ENCODE peak calls at places on chromosomes 16 and 17, in ten cellular contexts. L is AG09319, H is adrenal gland, X is endothelial cell, S is coronary artery, O is AG10803, K is HL-60, P is tibial nerve, B is choroid plexus epithelial cell, N is cardiac muscle cell. D is an unnamed sample.

GRCh38 chr16:10663744-10664143 is 31.0 kb downstream of the TEKT5 start:
- DNase-seq in L (no peak), H (no peak), X (no peak), S (no peak), O (no peak), K (no peak), P (no peak), B (no peak), N (no peak), D (no peak)

GRCh38 chr16:87252269-87252970 is 64.8 kb downstream of the C16orf95 start:
- DNase-seq in L (no peak), H (no peak), X (no peak), S (no peak), O (peak), K (no peak), P (no peak), B (no peak), N (no peak), D (no peak)

GRCh38 chr17:5241861-5242671 is 7.4 kb upstream of the SCIMP start:
- DNase-seq in L (no peak), H (no peak), X (no peak), S (no peak), O (no peak), K (no peak), P (no peak), B (no peak), N (no peak), D (no peak)

GRCh38 chr17:16407911-16408588 is 7.3 kb upstream of the TRPV2 start:
- DNase-seq in L (no peak), H (peak), X (no peak), S (no peak), O (peak), K (no peak), P (peak), B (peak), N (peak), D (no peak)

GRCh38 chr16:23976091-23977001 is 140.6 kb downstream of the PRKCB start:
- DNase-seq in L (no peak), H (no peak), X (no peak), S (peak), O (no peak), K (no peak), P (no peak), B (no peak), N (no peak), D (peak)

GRCh38 chr17:80552523-80552922 is 7.9 kb downstream of the RPTOR start:
- DNase-seq in L (no peak), H (no peak), X (no peak), S (no peak), O (no peak), K (no peak), P (no peak), B (no peak), N (no peak), D (no peak)

GRCh38 chr16:55622930-55623561 is 32.7 kb upstream of the SLC6A2 start:
- DNase-seq in L (no peak), H (peak), X (peak), S (no peak), O (no peak), K (no peak), P (no peak), B (no peak), N (peak), D (no peak)

GRCh38 chr17:52383493-52384100 is 225.1 kb upstream of the CA10 start:
- DNase-seq in L (no peak), H (peak), X (peak), S (no peak), O (no peak), K (peak), P (peak), B (peak), N (peak), D (peak)

GRCh38 chr17:28041844-28042656 is 427 bp upstream of the NLK start:
- DNase-seq in L (no peak), H (no peak), X (no peak), S (no peak), O (peak), K (peak), P (no peak), B (no peak), N (no peak), D (no peak)

GRCh38 chr17:64964796-64965195 is 45.5 kb upstream of the LRRC37A3 start:
- DNase-seq in L (no peak), H (no peak), X (no peak), S (no peak), O (no peak), K (no peak), P (no peak), B (no peak), N (no peak), D (no peak)

GRCh38 chr17:12745481-12745880 is 43.8 kb upstream of the ARHGAP44 start:
- DNase-seq in L (no peak), H (no peak), X (no peak), S (no peak), O (no peak), K (no peak), P (no peak), B (no peak), N (no peak), D (no peak)

GRCh38 chr17:75338335-75338734 is 49.1 kb upstream of the SLC25A19 start:
- DNase-seq in L (no peak), H (no peak), X (no peak), S (no peak), O (peak), K (peak), P (no peak), B (no peak), N (no peak), D (peak)

GRCh38 chr16:68257251-68257905 is 6.9 kb upstream of the SLC7A6 start:
- DNase-seq in L (no peak), H (no peak), X (no peak), S (no peak), O (peak), K (peak), P (no peak), B (no peak), N (no peak), D (peak)

GRCh38 chr17:67606471-67606870 is 111.3 kb upstream of the NOL11 start:
- DNase-seq in L (no peak), H (peak), X (no peak), S (no peak), O (no peak), K (no peak), P (peak), B (peak), N (no peak), D (no peak)

GRCh38 chr17:80889897-80890550 is 101.6 kb upstream of the CHMP6 start:
- DNase-seq in L (no peak), H (no peak), X (no peak), S (no peak), O (no peak), K (no peak), P (no peak), B (no peak), N (no peak), D (no peak)

GRCh38 chr16:71878911-71879310 is 5.1 kb downstream of the ZNF821 start:
- DNase-seq in L (no peak), H (no peak), X (no peak), S (no peak), O (no peak), K (no peak), P (no peak), B (no peak), N (no peak), D (no peak)

GRCh38 chr16:48905632-48906031 is 295.7 kb upstream of the N4BP1 start:
- DNase-seq in L (no peak), H (no peak), X (no peak), S (peak), O (no peak), K (no peak), P (no peak), B (no peak), N (no peak), D (no peak)

GRCh38 chr16:79403534-79403933 is 197.0 kb downstream of the MAF start:
- DNase-seq in L (no peak), H (no peak), X (no peak), S (no peak), O (no peak), K (no peak), P (no peak), B (no peak), N (no peak), D (no peak)

GRCh38 chr16:49468611-49469322 is 95.2 kb downstream of the C16orf78 start:
- DNase-seq in L (no peak), H (peak), X (no peak), S (peak), O (no peak), K (no peak), P (no peak), B (no peak), N (no peak), D (peak)

GRCh38 chr16:82653550-82654511 is 27.1 kb downstream of the CDH13 start:
- DNase-seq in L (peak), H (no peak), X (no peak), S (no peak), O (peak), K (no peak), P (no peak), B (peak), N (peak), D (peak)

GRCh38 chr17:688100-688989 is 26.3 kb downstream of the VPS53 start:
- DNase-seq in L (no peak), H (no peak), X (peak), S (no peak), O (peak), K (peak), P (peak), B (peak), N (no peak), D (no peak)

GRCh38 chr17:7634384-7634783 is 4.4 kb downstream of the SHBG start:
- DNase-seq in L (no peak), H (peak), X (peak), S (no peak), O (no peak), K (no peak), P (peak), B (peak), N (peak), D (peak)

GRCh38 chr16:68084504-68085258 is 489 bp upstream of the NFATC3 start:
- DNase-seq in L (no peak), H (peak), X (peak), S (peak), O (peak), K (peak), P (peak), B (peak), N (peak), D (peak)

GRCh38 chr16:7124242-7124641 is 208.4 kb upstream of the RBFOX1 start:
- DNase-seq in L (no peak), H (no peak), X (no peak), S (no peak), O (no peak), K (no peak), P (no peak), B (no peak), N (no peak), D (no peak)

GRCh38 chr16:51134269-51134812 is 16.7 kb downstream of the SALL1 start:
- DNase-seq in L (no peak), H (no peak), X (peak), S (no peak), O (no peak), K (no peak), P (no peak), B (no peak), N (peak), D (no peak)

GRCh38 chr17:69654981-69655581 is 240.6 kb downstream of the MAP2K6 start:
- DNase-seq in L (peak), H (no peak), X (no peak), S (no peak), O (peak), K (no peak), P (no peak), B (peak), N (no peak), D (no peak)

GRCh38 chr17:56679148-56679766 is 85.8 kb downstream of the NOG start:
- DNase-seq in L (no peak), H (no peak), X (peak), S (no peak), O (peak), K (peak), P (peak), B (peak), N (peak), D (peak)

GRCh38 chr17:1180958-1181768 is 1.4 kb upstream of the ABR start:
- DNase-seq in L (no peak), H (no peak), X (no peak), S (no peak), O (no peak), K (no peak), P (no peak), B (no peak), N (peak), D (no peak)

GRCh38 chr16:4098496-4098895 is 17.7 kb downstream of the ADCY9 start:
- DNase-seq in L (no peak), H (no peak), X (no peak), S (peak), O (no peak), K (no peak), P (no peak), B (peak), N (no peak), D (no peak)

GRCh38 chr16:23207485-23207884 is 24.9 kb downstream of the SCNN1G start:
- DNase-seq in L (no peak), H (no peak), X (no peak), S (no peak), O (no peak), K (no peak), P (no peak), B (no peak), N (no peak), D (no peak)

GRCh38 chr16:48117217-48118105 is 38.3 kb downstream of the ABCC12 start:
- DNase-seq in L (no peak), H (peak), X (peak), S (no peak), O (no peak), K (peak), P (peak), B (peak), N (peak), D (peak)

GRCh38 chr17:71383111-71383510 is 737.7 kb upstream of the SOX9 start:
- DNase-seq in L (no peak), H (no peak), X (no peak), S (no peak), O (peak), K (no peak), P (no peak), B (no peak), N (no peak), D (no peak)

GRCh38 chr17:48995332-48995870 is 1.8 kb upstream of the IGF2BP1 start:
- DNase-seq in L (no peak), H (no peak), X (peak), S (peak), O (no peak), K (no peak), P (no peak), B (no peak), N (peak), D (no peak)

GRCh38 chr17:45722161-45722560 is 62.0 kb upstream of the CRHR1 start:
- DNase-seq in L (no peak), H (no peak), X (peak), S (no peak), O (no peak), K (no peak), P (no peak), B (peak), N (peak), D (no peak)

GRCh38 chr17:50311483-50311882 is 34.4 kb upstream of the XYLT2 start:
- DNase-seq in L (no peak), H (no peak), X (no peak), S (no peak), O (no peak), K (no peak), P (no peak), B (no peak), N (no peak), D (no peak)

GRCh38 chr17:29674270-29674669 is 51.6 kb upstream of the CORO6 start:
- DNase-seq in L (no peak), H (no peak), X (no peak), S (no peak), O (no peak), K (peak), P (no peak), B (no peak), N (no peak), D (peak)

GRCh38 chr17:70230883-70231282 is 61.6 kb downstream of the KCNJ2 start:
- DNase-seq in L (no peak), H (no peak), X (no peak), S (no peak), O (no peak), K (no peak), P (no peak), B (peak), N (no peak), D (no peak)

GRCh38 chr16:53123753-53124152 is 69.0 kb downstream of the CHD9 start:
- DNase-seq in L (no peak), H (no peak), X (no peak), S (no peak), O (peak), K (no peak), P (no peak), B (peak), N (no peak), D (no peak)

GRCh38 chr16:68360971-68361370 is 50.2 kb downstream of the PRMT7 start:
- DNase-seq in L (no peak), H (no peak), X (no peak), S (no peak), O (no peak), K (no peak), P (no peak), B (no peak), N (no peak), D (peak)

GRCh38 chr17:65953316-65954147 is 238.4 kb downstream of the CEP112 start:
- DNase-seq in L (no peak), H (no peak), X (no peak), S (no peak), O (no peak), K (no peak), P (no peak), B (peak), N (peak), D (no peak)

DNA sequence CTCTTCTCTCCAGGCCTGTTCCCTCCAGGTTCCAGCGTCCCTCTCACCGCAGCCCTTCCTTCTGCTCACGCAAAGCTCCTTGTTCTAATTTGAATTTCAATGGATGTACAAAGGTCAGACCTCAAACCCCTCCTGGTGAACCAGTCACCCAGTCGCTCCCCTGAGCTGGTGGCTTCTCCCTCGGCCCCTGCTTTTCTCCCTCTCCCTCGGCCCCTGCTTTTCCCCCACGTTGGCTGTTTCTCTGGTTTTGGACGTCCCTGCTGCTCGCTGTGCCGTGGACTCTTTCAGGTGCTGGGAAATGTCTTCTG is 8.6 kb upstream of the MSLN start:
- DNase-seq in L (no peak), H (no peak), X (no peak), S (no peak), O (no peak), K (no peak), P (no peak), B (no peak), N (no peak), D (no peak)
- TF ChIP-seq CTCF in L (no peak), H (no peak), X (no peak), S (no peak), O (no peak), K (no peak), P (no peak), B (no peak), N (no peak), D (no peak)

GRCh38 chr16:85452364-85453178 is 160.6 kb upstream of the GSE1 start:
- DNase-seq in L (no peak), H (no peak), X (no peak), S (no peak), O (no peak), K (no peak), P (no peak), B (no peak), N (no peak), D (no peak)
- TF ChIP-seq CTCF in L (no peak), H (no peak), X (no peak), S (no peak), O (no peak), K (no peak), P (no peak), B (no peak), N (no peak), D (peak)

GRCh38 chr17:77375108-77375507 is 234.3 kb downstream of the SEC14L1 start:
- DNase-seq in L (no peak), H (no peak), X (no peak), S (no peak), O (no peak), K (no peak), P (no peak), B (no peak), N (no peak), D (no peak)

GRCh38 chr17:77373298-77374169 is 232.8 kb downstream of the SEC14L1 start:
- DNase-seq in L (no peak), H (peak), X (peak), S (no peak), O (no peak), K (no peak), P (peak), B (peak), N (no peak), D (peak)

GRCh38 chr17:77372444-77373297 is 231.9 kb downstream of the SEC14L1 start:
- DNase-seq in L (peak), H (peak), X (peak), S (peak), O (peak), K (peak), P (peak), B (peak), N (peak), D (peak)

GRCh38 chr17:77375526-77375916 is 234.8 kb downstream of the SEC14L1 start:
- DNase-seq in L (no peak), H (no peak), X (no peak), S (no peak), O (no peak), K (no peak), P (no peak), B (no peak), N (no peak), D (no peak)

GRCh38 chr17:77374170-77374936 is 233.6 kb downstream of the SEC14L1 start:
- DNase-seq in L (peak), H (peak), X (peak), S (peak), O (peak), K (no peak), P (peak), B (peak), N (peak), D (peak)
- TF ChIP-seq CTCF in L (peak), H (peak), X (no peak), S (no peak), O (peak), K (no peak), P (no peak), B (peak), N (peak), D (peak)

DNA sequence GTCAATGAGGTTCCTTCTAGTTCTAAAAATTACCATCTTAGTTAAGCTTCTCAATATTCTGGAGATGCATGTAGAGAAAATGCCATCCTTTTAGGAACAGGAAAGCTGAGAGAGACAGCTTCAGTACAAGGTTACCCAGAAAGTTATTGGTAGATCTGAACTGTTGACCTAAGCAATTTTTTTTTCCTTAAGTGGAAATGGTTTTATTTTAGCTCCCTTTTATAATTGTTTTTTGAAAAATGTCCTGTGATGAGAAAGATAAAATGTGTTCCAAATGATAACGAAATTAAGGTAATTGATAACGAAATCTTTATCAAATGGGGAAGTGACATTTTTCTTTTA is 8.2 kb downstream of the PSMD7 start:
- DNase-seq in L (no peak), H (no peak), X (no peak), S (no peak), O (no peak), K (no peak), P (no peak), B (no peak), N (no peak), D (no peak)
- TF ChIP-seq CTCF in L (no peak), H (no peak), X (no peak), S (no peak), O (no peak), K (no peak), P (no peak), B (no peak), N (no peak), D (no peak)

DNA sequence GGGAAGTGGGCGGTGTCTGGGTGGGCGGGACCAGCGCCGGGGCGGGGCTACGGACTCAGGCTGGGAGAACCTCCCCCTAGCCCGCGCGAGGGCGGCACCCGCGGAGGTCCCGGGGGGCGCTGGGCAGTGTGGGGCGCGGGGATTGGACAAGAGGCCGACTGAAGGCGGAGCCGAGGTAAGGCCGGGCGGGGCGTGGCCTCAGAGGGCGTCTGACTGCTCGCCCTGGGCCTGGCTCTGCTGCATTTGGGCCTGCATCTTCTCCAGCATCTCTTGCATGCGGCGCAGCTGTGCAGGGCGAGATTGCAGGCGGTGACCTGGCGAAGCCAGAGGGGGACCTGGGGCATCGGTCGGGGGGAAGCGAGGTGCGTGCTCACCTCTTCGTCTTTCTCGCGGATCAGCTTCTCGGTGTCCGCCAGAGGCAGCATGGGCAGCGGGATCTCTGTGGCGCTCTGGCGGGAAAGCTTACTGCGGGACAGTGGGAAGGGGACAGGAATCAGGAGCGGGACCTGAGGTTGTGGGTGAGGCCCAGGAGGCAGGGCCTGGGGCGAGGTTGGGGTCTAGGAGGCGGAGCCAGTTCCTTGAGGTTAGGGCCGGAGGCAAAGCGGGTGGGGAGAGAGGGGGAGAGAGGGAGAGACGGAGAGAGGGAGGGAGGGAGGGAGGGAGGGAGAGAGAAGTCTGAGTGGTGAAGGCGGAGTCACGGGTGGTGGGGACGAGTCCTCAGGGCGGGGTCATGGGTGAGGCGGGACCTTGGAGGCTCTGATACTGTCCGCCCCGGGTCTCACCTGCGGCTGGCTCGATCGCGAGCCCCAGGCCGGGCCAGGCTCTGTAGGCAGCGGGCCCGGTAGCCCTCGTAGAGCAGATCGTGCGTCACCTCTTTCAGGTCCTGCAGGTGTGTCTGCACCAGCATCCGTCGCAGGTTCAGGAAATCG is 3.9 kb downstream of the SEPTIN1 start:
- DNase-seq in L (peak), H (peak), X (peak), S (peak), O (peak), K (peak), P (peak), B (peak), N (peak), D (peak)
- TF ChIP-seq CTCF in L (peak), H (peak), X (no peak), S (no peak), O (peak), K (no peak), P (no peak), B (peak), N (peak), D (peak)

GRCh38 chr16:70644763-70645597 is 1.4 kb upstream of the IL34 start:
- DNase-seq in L (no peak), H (no peak), X (no peak), S (no peak), O (no peak), K (no peak), P (no peak), B (no peak), N (no peak), D (no peak)
- TF ChIP-seq CTCF in L (no peak), H (no peak), X (no peak), S (no peak), O (no peak), K (no peak), P (no peak), B (no peak), N (no peak), D (peak)

D was measured in DND-41.